ENCODE peak calls at places on chromosomes 5 and 9, in five cellular contexts. I is heart left ventricle, X is ovary, T is stomach, Q is IMR-90. W is an unnamed sample.

GRCh38 chr5:172770675-172771438 is at the start of gene DUSP1:
- DNase-seq in I (peak; percentile 100), X (peak; percentile 100), T (peak; percentile 100), Q (peak; percentile 98), W (peak; percentile 99)

GRCh38 chr9:117400131-117400530 is 14.7 kb downstream of the ASTN2 start:
- DNase-seq in I (no peak), X (no peak), T (peak; percentile 39), Q (no peak), W (no peak)

GRCh38 chr9:95003694-95004451 is 277.4 kb downstream of the AOPEP start:
- DNase-seq in I (peak; percentile 82), X (peak; percentile 64), T (peak; percentile 60), Q (peak; percentile 53), W (peak; percentile 77)

GRCh38 chr9:78567693-78568092 is 270.8 kb downstream of the PSAT1 start:
- DNase-seq in I (no peak), X (no peak), T (no peak), Q (no peak), W (no peak)

GRCh38 chr9:89078860-89079259 is 87.6 kb downstream of the S1PR3 start:
- DNase-seq in I (no peak), X (no peak), T (no peak), Q (peak; percentile 57), W (peak; percentile 12)

GRCh38 chr5:38994329-38994927 is 79.8 kb downstream of the RICTOR start:
- DNase-seq in I (no peak), X (no peak), T (no peak), Q (peak; percentile 76), W (peak; percentile 28)

GRCh38 chr5:52693279-52693678 is 94.4 kb upstream of the ITGA1 start:
- DNase-seq in I (peak; percentile 46), X (peak; percentile 20), T (peak; percentile 28), Q (peak; percentile 45), W (peak; percentile 52)

GRCh38 chr5:95284512-95285405 is at the start of gene MCTP1:
- DNase-seq in I (peak; percentile 64), X (peak; percentile 12), T (peak; percentile 32), Q (no peak), W (no peak)

GRCh38 chr5:66647146-66647856 is 51.1 kb downstream of the MAST4 start:
- DNase-seq in I (no peak), X (no peak), T (no peak), Q (no peak), W (peak; percentile 59)

GRCh38 chr9:113446323-113446740 is 17.2 kb upstream of the RGS3 start:
- DNase-seq in I (no peak), X (no peak), T (no peak), Q (peak; percentile 55), W (no peak)

GRCh38 chr5:27590503-27590902 is 552.1 kb upstream of the CDH9 start:
- DNase-seq in I (peak; percentile 41), X (no peak), T (no peak), Q (no peak), W (no peak)

GRCh38 chr5:132472431-132472830 is 18.1 kb downstream of the IRF1 start:
- DNase-seq in I (peak; percentile 44), X (no peak), T (peak; percentile 10), Q (no peak), W (no peak)

GRCh38 chr5:156482816-156483215 is 155.9 kb downstream of the SGCD start:
- DNase-seq in I (no peak), X (no peak), T (no peak), Q (no peak), W (no peak)

GRCh38 chr9:78566521-78566920 is 269.6 kb downstream of the PSAT1 start:
- DNase-seq in I (no peak), X (no peak), T (no peak), Q (no peak), W (no peak)

GRCh38 chr5:97127727-97128126 is 14.7 kb downstream of the LIX1 start:
- DNase-seq in I (no peak), X (no peak), T (no peak), Q (no peak), W (no peak)

GRCh38 chr5:7927466-7928375 is 58.8 kb downstream of the MTRR start:
- DNase-seq in I (no peak), X (peak; percentile 62), T (peak; percentile 64), Q (peak; percentile 64), W (peak; percentile 56)

GRCh38 chr5:171823269-171823668 is 37.7 kb downstream of the SMIM23 start:
- DNase-seq in I (no peak), X (no peak), T (peak; percentile 62), Q (no peak), W (no peak)

GRCh38 chr5:56105511-56106372 is 111.0 kb upstream of the IL6ST start:
- DNase-seq in I (no peak), X (no peak), T (no peak), Q (no peak), W (no peak)

GRCh38 chr5:38651806-38652205 is 95.4 kb upstream of the LIFR start:
- DNase-seq in I (no peak), X (no peak), T (no peak), Q (no peak), W (no peak)

GRCh38 chr9:107284636-107285035 is 1.6 kb downstream of the RAD23B start:
- DNase-seq in I (no peak), X (no peak), T (no peak), Q (no peak), W (no peak)

DNA sequence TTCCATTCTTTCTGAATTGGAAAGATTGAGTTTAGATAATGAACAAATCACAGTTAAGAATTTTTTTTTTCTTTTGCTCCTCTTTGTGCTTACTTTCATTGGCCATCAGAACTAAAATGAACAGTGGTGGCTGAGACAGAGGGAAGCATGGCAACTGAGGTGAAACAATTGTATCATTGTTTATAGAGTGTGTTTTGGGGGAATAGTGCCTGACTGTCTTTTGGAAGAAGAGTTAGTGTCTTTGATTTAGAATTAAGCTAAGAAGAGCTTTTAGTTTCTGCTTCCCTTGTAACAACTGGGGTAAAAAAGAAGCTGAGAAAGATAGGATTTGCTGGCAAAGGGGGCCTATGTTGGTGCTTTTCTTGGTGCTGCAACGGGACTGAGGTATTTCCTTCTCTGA is 24.0 kb downstream of the HSD17B4 start:
- DNase-seq in I (no peak), X (no peak), T (no peak), Q (no peak), W (no peak)
- TF ChIP-seq POLR2A in I (no peak), X (no peak), T (no peak), Q (no peak), W (no peak)

GRCh38 chr5:153794327-153794726 is 244.4 kb downstream of the FAM114A2 start:
- DNase-seq in I (no peak), X (no peak), T (no peak), Q (no peak), W (no peak)

GRCh38 chr5:153791339-153791738 is 247.4 kb downstream of the FAM114A2 start:
- DNase-seq in I (no peak), X (no peak), T (no peak), Q (no peak), W (no peak)

GRCh38 chr5:153796527-153796926 is 242.2 kb downstream of the FAM114A2 start:
- DNase-seq in I (no peak), X (no peak), T (no peak), Q (no peak), W (no peak)

GRCh38 chr5:153797484-153797883 is 241.2 kb downstream of the FAM114A2 start:
- DNase-seq in I (no peak), X (no peak), T (no peak), Q (no peak), W (no peak)

GRCh38 chr5:153792305-153792704 is 246.4 kb downstream of the FAM114A2 start:
- DNase-seq in I (no peak), X (no peak), T (no peak), Q (no peak), W (no peak)
- H3K27ac ChIP-seq in I (no peak overlapping the region), X (no peak overlapping the region), T (no peak overlapping the region), Q (no peak overlapping the region), W (no peak overlapping the region)

GRCh38 chr9:129142115-129142514 is 30.9 kb downstream of the PTPA start:
- DNase-seq in I (no peak), X (no peak), T (no peak), Q (no peak), W (no peak)
- H3K4me3 ChIP-seq in I (no peak overlapping the region), X (no peak overlapping the region), T (no peak overlapping the region), Q (no peak overlapping the region), W (peak overlapping the region; percentile 50)

DNA sequence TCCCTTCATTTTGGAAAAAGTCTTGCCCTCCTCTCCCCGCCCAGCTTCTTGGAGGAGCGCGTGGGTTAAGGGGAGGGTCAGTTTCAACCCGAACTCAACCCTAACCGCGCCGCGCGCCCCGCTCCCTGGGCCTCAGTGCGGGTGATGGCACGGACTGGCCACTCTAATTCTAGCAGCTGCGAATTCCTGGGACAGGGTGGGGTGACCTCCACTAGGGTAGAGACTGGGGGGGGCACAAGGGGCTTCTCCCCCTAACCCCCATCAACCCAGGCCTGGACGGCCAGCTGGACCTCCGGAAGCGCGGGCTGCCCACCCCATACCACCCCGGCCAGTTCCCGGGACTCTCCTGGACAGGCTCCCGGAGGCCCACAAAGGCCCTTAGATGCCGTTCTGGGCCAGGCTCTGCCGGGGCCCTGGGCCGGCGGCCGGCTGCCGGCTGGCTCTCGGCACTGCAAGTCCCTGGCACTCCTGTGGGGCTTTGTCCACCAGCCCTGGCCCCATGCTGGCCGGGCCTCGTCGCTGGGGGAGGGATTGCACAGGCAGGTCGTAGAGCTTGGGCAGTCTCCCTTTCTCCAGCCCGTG is 7.2 kb upstream of the PSD2 start:
- DNase-seq in I (no peak), X (peak; percentile 49), T (no peak), Q (no peak), W (no peak)
- TF ChIP-seq POLR2A in I (no peak), X (no peak), T (no peak), Q (no peak), W (no peak)

GRCh38 chr9:34311499-34312225 is 17.4 kb downstream of the KIF24 start:
- DNase-seq in I (no peak), X (no peak), T (no peak), Q (no peak), W (no peak)
- H3K27ac ChIP-seq in I (no peak overlapping the region), X (no peak overlapping the region), T (no peak overlapping the region), Q (no peak overlapping the region), W (no peak overlapping the region)

DNA sequence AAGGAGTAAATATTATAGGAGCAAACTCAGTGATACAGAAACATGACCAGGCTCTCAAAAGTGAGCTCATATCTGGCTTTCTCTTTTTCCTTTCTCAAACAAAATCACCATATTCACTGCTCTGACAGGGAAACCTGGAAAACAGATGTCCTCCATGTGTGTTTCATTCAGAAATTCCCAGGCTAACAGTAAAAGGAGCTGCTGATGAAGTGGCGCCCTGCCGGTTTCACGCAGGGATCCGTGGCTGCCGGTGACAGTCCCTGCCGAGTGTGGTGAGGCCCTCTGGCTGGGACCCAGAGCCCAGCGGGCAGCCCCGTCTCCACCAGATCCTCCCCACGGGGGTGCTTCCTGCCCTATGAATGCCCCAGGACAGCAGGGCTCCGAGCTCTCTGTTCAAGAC is 208.1 kb downstream of the GNA14 start:
- DNase-seq in I (peak; percentile 58), X (no peak), T (no peak), Q (peak; percentile 47), W (no peak)
- H3K4me3 ChIP-seq in I (no peak overlapping the region), X (no peak overlapping the region), T (no peak overlapping the region), Q (no peak overlapping the region), W (no peak overlapping the region)

GRCh38 chr5:178205010-178205748 is 846 bp downstream of the HNRNPAB start:
- DNase-seq in I (peak; percentile 90), X (peak; percentile 81), T (peak; percentile 87), Q (peak; percentile 62), W (peak; percentile 84)
- TF ChIP-seq POLR2A in I (no peak), X (no peak), T (no peak), Q (no peak), W (peak; percentile 60)

W was measured in adrenal gland.